ENCODE peak calls at places on chromosomes 11 and 22, in four cellular contexts. One of them, this sample, is unnamed.
A peak's percentile ranks its signal among the peaks of the same experiment; 100 is the strongest.

GRCh38 chr22:42863349-42863911 is 6.4 kb upstream of the ARFGAP3 start:
- DNase-seq in PC-9: peak; percentile 66
- DNase-seq in heart left ventricle: no peak
- DNase-seq in A549: no peak
- DNase-seq in this sample: no peak

GRCh38 chr11:114440971-114441810 is 1.9 kb downstream of the REXO2 start:
- DNase-seq in PC-9: no peak
- DNase-seq in heart left ventricle: no peak
- DNase-seq in A549: no peak
- DNase-seq in this sample: no peak

GRCh38 chr11:94880216-94880615 is 93.1 kb downstream of the CWC15 start:
- DNase-seq in PC-9: no peak
- DNase-seq in heart left ventricle: no peak
- DNase-seq in A549: peak; percentile 69
- DNase-seq in this sample: no peak

GRCh38 chr11:7143908-7144307 is 55.1 kb downstream of the RBMXL2 start:
- DNase-seq in PC-9: no peak
- DNase-seq in heart left ventricle: no peak
- DNase-seq in A549: no peak
- DNase-seq in this sample: no peak

GRCh38 chr11:134861490-134862107 is 449.6 kb upstream of the B3GAT1 start:
- DNase-seq in PC-9: no peak
- DNase-seq in heart left ventricle: no peak
- DNase-seq in A549: no peak
- DNase-seq in this sample: no peak

GRCh38 chr11:134037093-134037908 is 31.6 kb upstream of the JAM3 start:
- DNase-seq in PC-9: no peak
- DNase-seq in heart left ventricle: peak; percentile 81
- DNase-seq in A549: no peak
- DNase-seq in this sample: peak; percentile 81

GRCh38 chr11:119108151-119108856 is 1.2 kb downstream of the C2CD2L start:
- DNase-seq in PC-9: peak; percentile 85
- DNase-seq in heart left ventricle: no peak
- DNase-seq in A549: no peak
- DNase-seq in this sample: no peak

GRCh38 chr11:13384837-13385417 is 78.1 kb downstream of the BTBD10 start:
- DNase-seq in PC-9: peak; percentile 6
- DNase-seq in heart left ventricle: no peak
- DNase-seq in A549: peak; percentile 52
- DNase-seq in this sample: no peak

GRCh38 chr11:47980093-47980906 is at the start of gene PTPRJ:
- DNase-seq in PC-9: peak; percentile 66
- DNase-seq in heart left ventricle: peak; percentile 68
- DNase-seq in A549: peak; percentile 73
- DNase-seq in this sample: peak; percentile 50

GRCh38 chr11:36009469-36009868 is 65.6 kb downstream of the LDLRAD3 start:
- DNase-seq in PC-9: peak; percentile 21
- DNase-seq in heart left ventricle: no peak
- DNase-seq in A549: peak; percentile 14
- DNase-seq in this sample: no peak

GRCh38 chr11:79400717-79401330 is 40.0 kb downstream of the TENM4 start:
- DNase-seq in PC-9: peak; percentile 52
- DNase-seq in heart left ventricle: peak; percentile 32
- DNase-seq in A549: peak; percentile 22
- DNase-seq in this sample: peak; percentile 36
- TF ChIP-seq CTCF in PC-9: peak; percentile 96
- TF ChIP-seq CTCF in heart left ventricle: peak; percentile 39
- TF ChIP-seq CTCF in A549: peak; percentile 50
- TF ChIP-seq CTCF in this sample: peak; percentile 74

DNA sequence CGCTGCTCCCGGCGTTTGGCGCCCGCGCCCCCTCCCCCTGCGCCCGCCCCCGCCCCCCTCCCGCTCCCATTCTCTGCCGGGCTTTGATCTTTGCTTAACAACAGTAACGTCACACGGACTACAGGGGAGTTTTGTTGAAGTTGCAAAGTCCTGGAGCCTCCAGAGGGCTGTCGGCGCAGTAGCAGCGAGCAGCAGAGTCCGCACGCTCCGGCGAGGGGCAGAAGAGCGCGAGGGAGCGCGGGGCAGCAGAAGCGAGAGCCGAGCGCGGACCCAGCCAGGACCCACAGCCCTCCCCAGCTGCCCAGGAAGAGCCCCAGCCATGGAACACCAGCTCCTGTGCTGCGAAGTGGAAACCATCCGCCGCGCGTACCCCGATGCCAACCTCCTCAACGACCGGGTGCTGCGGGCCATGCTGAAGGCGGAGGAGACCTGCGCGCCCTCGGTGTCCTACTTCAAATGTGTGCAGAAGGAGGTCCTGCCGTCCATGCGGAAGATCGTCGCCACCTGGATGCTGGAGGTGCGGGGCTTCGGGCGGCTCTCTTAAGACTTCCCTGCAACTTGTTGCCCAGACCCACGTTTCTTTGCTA is at the start of gene CCND1:
- DNase-seq in PC-9: peak; percentile 82
- DNase-seq in heart left ventricle: peak; percentile 85
- DNase-seq in A549: peak; percentile 71
- DNase-seq in this sample: peak; percentile 76
- H3K4me1 ChIP-seq in PC-9: peaks cover 37% of the 10 kb centered on the region
- H3K4me1 ChIP-seq in heart left ventricle: peaks cover 38% of the 10 kb centered on the region
- H3K4me1 ChIP-seq in A549: peaks cover 37% of the 10 kb centered on the region
- H3K4me1 ChIP-seq in this sample: peaks cover 97% of the 10 kb centered on the region

GRCh38 chr11:76674517-76675400 is 4.2 kb upstream of the LRRC32 start:
- DNase-seq in PC-9: no peak
- DNase-seq in heart left ventricle: no peak
- DNase-seq in A549: no peak
- DNase-seq in this sample: no peak
- TF ChIP-seq CTCF in PC-9: no peak
- TF ChIP-seq CTCF in heart left ventricle: no peak
- TF ChIP-seq CTCF in A549: no peak
- TF ChIP-seq CTCF in this sample: no peak

DNA sequence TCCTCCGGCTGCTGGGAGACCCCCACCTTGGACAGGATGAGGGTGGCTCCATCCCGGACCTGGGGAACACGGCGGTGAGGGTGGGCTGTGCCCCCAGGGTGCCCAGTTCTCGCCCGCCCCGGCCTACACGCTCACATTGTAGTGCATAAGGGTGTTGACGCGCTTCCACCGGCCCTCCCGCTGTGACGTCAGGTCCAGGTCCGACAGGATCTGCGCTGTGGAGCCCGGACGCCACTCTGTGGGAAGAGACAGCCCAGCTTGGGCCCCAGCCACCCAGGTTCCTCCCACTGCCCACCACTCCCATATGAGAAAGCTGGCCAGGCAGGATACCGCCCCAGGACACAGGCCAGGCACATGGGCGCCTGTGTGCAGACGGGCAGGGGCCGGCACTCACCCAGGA is 8.3 kb upstream of the MAPK11 start:
- DNase-seq in PC-9: no peak
- DNase-seq in heart left ventricle: no peak
- DNase-seq in A549: no peak
- DNase-seq in this sample: no peak
- H3K4me1 ChIP-seq in PC-9: peaks cover 38% of the 10 kb centered on the region
- H3K4me1 ChIP-seq in heart left ventricle: no peaks in the 10 kb centered on the region
- H3K4me1 ChIP-seq in A549: peaks cover 21% of the 10 kb centered on the region
- H3K4me1 ChIP-seq in this sample: peaks cover 29% of the 10 kb centered on the region

GRCh38 chr22:30755760-30756124 is 61.1 kb downstream of the OSBP2 start:
- DNase-seq in PC-9: no peak
- DNase-seq in heart left ventricle: no peak
- DNase-seq in A549: no peak
- DNase-seq in this sample: no peak
- TF ChIP-seq CTCF in PC-9: peak; percentile 33
- TF ChIP-seq CTCF in heart left ventricle: no peak
- TF ChIP-seq CTCF in A549: no peak
- TF ChIP-seq CTCF in this sample: peak; percentile 1

GRCh38 chr22:17265649-17266248 is 46.5 kb upstream of the ADA2 start:
- DNase-seq in PC-9: no peak
- DNase-seq in heart left ventricle: no peak
- DNase-seq in A549: no peak
- DNase-seq in this sample: no peak
- H3K4me1 ChIP-seq in PC-9: no peaks in the 10 kb centered on the region
- H3K4me1 ChIP-seq in heart left ventricle: no peaks in the 10 kb centered on the region
- H3K4me1 ChIP-seq in A549: no peaks in the 10 kb centered on the region
- H3K4me1 ChIP-seq in this sample: peaks cover 19% of the 10 kb centered on the region

GRCh38 chr11:4994551-4994950 is at the start of gene OR51L1:
- DNase-seq in PC-9: no peak
- DNase-seq in heart left ventricle: no peak
- DNase-seq in A549: no peak
- DNase-seq in this sample: no peak

GRCh38 chr11:4991066-4991465 is 3.6 kb upstream of the OR51L1 start:
- DNase-seq in PC-9: no peak
- DNase-seq in heart left ventricle: no peak
- DNase-seq in A549: no peak
- DNase-seq in this sample: no peak
- TF ChIP-seq CTCF in PC-9: no peak
- TF ChIP-seq CTCF in heart left ventricle: no peak
- TF ChIP-seq CTCF in A549: no peak
- TF ChIP-seq CTCF in this sample: peak; percentile 31